ENCODE peak calls at places on chromosomes 11 and 22, in ten cellular contexts. T is endothelial cell, C is foreskin keratinocyte, Y is Calu3, B is psoas muscle, L is nephron progenitor cell, R is HFF-Myc, W is fibroblast of lung, Q is RWPE1, K is upper lobe of right lung. X is an unnamed sample.

GRCh38 chr22:21018314-21018713 is 3.3 kb downstream of the P2RX6 start:
- DNase-seq in T (no peak), L (no peak), Q (no peak), W (no peak), R (no peak), C (no peak), B (no peak), K (no peak), Y (no peak), X (no peak)

GRCh38 chr22:28424427-28425080 is 255.1 kb downstream of the TTC28 start:
- DNase-seq in Q (no peak), B (no peak), K (no peak), L (no peak), Y (no peak), T (no peak), R (no peak), C (no peak), W (peak), X (no peak)

GRCh38 chr22:17949926-17950473 is 74.4 kb downstream of the MICAL3 start:
- DNase-seq in R (no peak), K (no peak), L (no peak), C (no peak), B (no peak), Y (no peak), W (no peak), Q (no peak), T (no peak), X (no peak)

GRCh38 chr11:69352715-69353325 is 58.9 kb downstream of the MYEOV start:
- DNase-seq in B (no peak), W (peak), K (no peak), R (peak), C (peak), Q (peak), T (no peak), L (no peak), Y (peak), X (no peak)

GRCh38 chr22:44596726-44597125 is 98.7 kb upstream of the RTL6 start:
- DNase-seq in C (no peak), Q (no peak), L (no peak), B (no peak), Y (no peak), R (no peak), K (no peak), W (no peak), T (no peak), X (no peak)

GRCh38 chr11:71482746-71483364 is 29.9 kb downstream of the NADSYN1 start:
- DNase-seq in Q (no peak), Y (no peak), W (no peak), B (no peak), R (no peak), L (no peak), C (no peak), K (peak), T (no peak), X (no peak)

GRCh38 chr22:48954781-48955311 is 872.8 kb downstream of the BRD1 start:
- DNase-seq in C (no peak), R (no peak), B (no peak), Q (no peak), K (peak), Y (no peak), T (no peak), L (no peak), W (no peak), X (no peak)

GRCh38 chr11:61028135-61028729 is 56.8 kb downstream of the CD6 start:
- DNase-seq in R (no peak), K (no peak), W (no peak), B (no peak), C (peak), Q (no peak), T (no peak), Y (peak), L (no peak), X (no peak)

GRCh38 chr11:66953431-66953833 is 4.8 kb downstream of the PC start:
- DNase-seq in L (no peak), Y (no peak), B (no peak), C (no peak), T (no peak), Q (no peak), R (no peak), W (no peak), K (no peak), X (no peak)

GRCh38 chr11:12457030-12457600 is 79.7 kb downstream of the PARVA start:
- DNase-seq in B (no peak), Y (no peak), K (no peak), T (no peak), R (no peak), Q (no peak), L (no peak), W (peak), C (peak), X (no peak)

GRCh38 chr22:29208879-29209623 is 3.4 kb downstream of the EMID1 start:
- DNase-seq in T (no peak), Q (no peak), W (no peak), C (no peak), K (no peak), Y (no peak), B (no peak), R (no peak), L (peak), X (no peak)

GRCh38 chr11:64265176-64266160 is 14.1 kb downstream of the PLCB3 start:
- DNase-seq in Q (no peak), C (no peak), R (no peak), B (no peak), L (no peak), T (no peak), K (no peak), W (no peak), Y (no peak), X (no peak)

GRCh38 chr22:17767236-17768065 is 6.8 kb downstream of the BID start:
- DNase-seq in Y (no peak), L (no peak), W (no peak), T (no peak), K (no peak), C (no peak), R (no peak), B (no peak), Q (no peak), X (no peak)

GRCh38 chr22:47695176-47695575 is 932.7 kb downstream of the TBC1D22A start:
- DNase-seq in L (no peak), Q (no peak), C (no peak), T (no peak), B (no peak), W (no peak), K (no peak), R (no peak), Y (no peak), X (no peak)

GRCh38 chr11:119681537-119681936 is 47.5 kb downstream of the NECTIN1 start:
- DNase-seq in R (no peak), L (no peak), Q (no peak), C (no peak), B (no peak), T (no peak), W (no peak), K (no peak), Y (no peak), X (no peak)
- TF ChIP-seq CTCF in R (peak), L (no peak), Q (no peak), C (peak), B (no peak), T (no peak), W (no peak), K (no peak), Y (no peak), X (no peak)

DNA sequence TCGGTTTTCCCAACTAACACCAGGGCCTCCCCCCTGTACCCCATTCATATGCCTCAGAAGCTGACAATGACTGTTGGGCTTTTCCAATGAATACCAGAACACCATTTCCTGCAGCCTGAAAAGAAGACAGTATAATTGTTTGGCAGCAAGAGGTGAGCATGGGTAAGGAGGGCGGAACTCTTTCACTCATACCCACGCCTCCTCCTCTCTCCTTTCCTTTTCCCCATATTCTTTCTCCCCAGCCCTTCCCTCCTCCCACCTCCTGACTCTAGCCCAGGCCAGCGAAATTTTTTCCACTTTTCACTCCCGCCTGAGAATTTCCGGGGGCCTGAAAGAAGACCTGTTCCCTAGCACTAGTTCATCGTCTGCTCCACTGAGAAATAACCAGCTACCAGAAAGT is 58.0 kb upstream of the CHST1 start:
- DNase-seq in T (no peak), R (no peak), Y (no peak), W (no peak), C (no peak), B (no peak), Q (no peak), L (no peak), K (no peak), X (no peak)
- TF ChIP-seq CTCF in T (no peak), R (no peak), Y (no peak), W (no peak), C (no peak), B (no peak), Q (no peak), L (no peak), K (no peak), X (no peak)

DNA sequence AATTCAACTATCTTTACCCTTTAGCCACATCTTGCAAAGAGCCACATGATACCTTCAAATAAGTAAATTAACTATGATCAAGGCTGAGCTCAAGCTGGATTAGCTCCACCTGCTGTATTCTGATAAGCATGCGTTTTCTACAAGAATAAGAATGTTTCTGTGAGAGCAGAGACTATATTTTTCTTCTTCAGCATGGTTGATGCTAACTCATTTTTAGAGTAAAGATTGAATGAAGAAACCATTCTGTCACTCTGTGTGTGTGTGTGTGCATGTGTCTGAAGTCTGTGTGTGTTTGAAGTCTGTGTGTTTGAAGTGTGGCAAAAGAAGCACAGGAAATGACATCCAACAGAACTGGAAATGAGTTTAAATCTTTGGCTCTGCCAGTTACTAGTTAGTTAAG is 12.0 kb upstream of the LAYN start:
- DNase-seq in B (no peak), W (peak), T (no peak), L (no peak), C (peak), R (no peak), K (no peak), Y (no peak), Q (no peak), X (no peak)
- TF ChIP-seq CTCF in B (no peak), W (no peak), T (no peak), L (no peak), C (peak), R (peak), K (no peak), Y (no peak), Q (no peak), X (no peak)

GRCh38 chr11:92140021-92140420 is 84.6 kb upstream of the FAT3 start:
- DNase-seq in Y (no peak), L (no peak), Q (no peak), R (no peak), K (no peak), T (no peak), B (no peak), C (no peak), W (no peak), X (no peak)

GRCh38 chr11:92131289-92131890 is 93.2 kb upstream of the FAT3 start:
- DNase-seq in L (no peak), R (no peak), B (no peak), T (no peak), C (peak), W (peak), Y (no peak), Q (peak), K (no peak), X (no peak)

GRCh38 chr11:92141725-92142124 is 82.9 kb upstream of the FAT3 start:
- DNase-seq in R (no peak), T (no peak), Q (no peak), Y (no peak), L (no peak), C (no peak), K (no peak), W (no peak), B (no peak), X (no peak)

GRCh38 chr11:92141159-92141558 is 83.5 kb upstream of the FAT3 start:
- DNase-seq in K (no peak), Y (no peak), B (no peak), R (no peak), C (no peak), W (no peak), L (no peak), Q (no peak), T (no peak), X (no peak)

GRCh38 chr11:92136792-92137191 is 87.8 kb upstream of the FAT3 start:
- DNase-seq in L (no peak), W (no peak), R (no peak), B (no peak), Y (no peak), Q (no peak), C (no peak), T (peak), K (no peak), X (no peak)
- TF ChIP-seq CTCF in L (no peak), W (no peak), R (no peak), B (no peak), Y (no peak), Q (no peak), C (peak), T (no peak), K (no peak), X (no peak)

DNA sequence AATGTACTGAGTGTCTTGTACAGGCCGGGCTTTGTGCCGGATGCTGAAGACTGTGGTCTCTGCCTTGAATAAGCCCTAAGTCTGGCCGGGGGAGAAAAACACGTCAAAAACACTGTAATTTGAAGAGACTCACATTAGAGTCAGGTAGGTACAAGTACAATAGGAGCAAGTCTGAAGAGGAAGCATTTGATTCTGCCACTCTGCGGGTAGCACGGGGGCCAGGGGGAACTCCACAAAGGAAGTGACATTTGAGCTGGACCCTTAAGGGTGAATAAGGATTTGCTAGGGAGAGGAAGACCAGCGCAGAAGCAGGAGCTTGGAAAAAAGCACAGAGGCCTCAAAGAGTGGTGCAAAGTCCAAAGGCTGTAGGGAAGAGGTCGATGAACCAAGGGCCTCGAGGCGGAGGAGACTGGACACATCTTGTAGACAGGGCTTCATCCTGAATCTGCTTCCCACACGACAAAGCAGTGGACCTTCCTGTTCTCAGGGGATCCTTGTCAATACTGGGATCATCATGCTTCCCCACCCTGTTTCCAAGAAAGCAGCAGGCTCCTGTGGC is 38.7 kb downstream of the BUD13 start:
- DNase-seq in B (no peak), K (no peak), C (no peak), R (no peak), L (no peak), Q (no peak), Y (no peak), W (no peak), T (no peak), X (no peak)
- TF ChIP-seq CTCF in B (no peak), K (no peak), C (no peak), R (no peak), L (no peak), Q (no peak), Y (no peak), W (no peak), T (no peak), X (no peak)

GRCh38 chr22:43434601-43435311 is 22.9 kb downstream of the MPPED1 start:
- DNase-seq in T (no peak), C (no peak), L (no peak), W (no peak), B (no peak), R (no peak), K (peak), Q (no peak), Y (no peak), X (no peak)

GRCh38 chr22:43438666-43439347 is 27.0 kb downstream of the MPPED1 start:
- DNase-seq in K (peak), B (no peak), R (no peak), T (no peak), Y (no peak), L (no peak), C (no peak), W (no peak), Q (no peak), X (no peak)

GRCh38 chr22:43435851-43436535 is 24.2 kb downstream of the MPPED1 start:
- DNase-seq in T (no peak), Q (no peak), C (no peak), K (peak), L (no peak), B (no peak), W (no peak), R (no peak), Y (peak), X (no peak)

GRCh38 chr22:43437871-43438475 is 26.2 kb downstream of the MPPED1 start:
- DNase-seq in L (no peak), K (peak), R (no peak), C (no peak), Q (no peak), B (no peak), W (no peak), T (no peak), Y (no peak), X (no peak)

GRCh38 chr22:43436536-43437267 is 24.9 kb downstream of the MPPED1 start:
- DNase-seq in C (no peak), T (no peak), B (no peak), W (no peak), Y (no peak), R (no peak), Q (no peak), K (peak), L (no peak), X (no peak)
- TF ChIP-seq CTCF in C (no peak), T (no peak), B (no peak), W (no peak), Y (no peak), R (no peak), Q (no peak), K (no peak), L (no peak), X (no peak)

X was measured in glutamatergic neuron.